ENCODE peak calls at places on chromosomes 7 and 10, in eight cellular contexts. One of them, this sample, is unnamed.

GRCh38 chr7:91089382-91089963 is 174.8 kb upstream of the FZD1 start:
- DNase-seq in psoas muscle: no peak
- DNase-seq in transverse colon: no peak
- DNase-seq in left ventricle myocardium inferior: no peak
- DNase-seq in brain microvascular endothelial cell: no peak
- DNase-seq in thoracic aorta: no peak
- DNase-seq in heart left ventricle: no peak
- DNase-seq in adrenal gland: no peak
- DNase-seq in this sample: peak

GRCh38 chr7:116679495-116679894 is 7.5 kb downstream of the MET start:
- DNase-seq in thoracic aorta: no peak
- DNase-seq in adrenal gland: no peak
- DNase-seq in transverse colon: no peak
- DNase-seq in left ventricle myocardium inferior: no peak
- DNase-seq in brain microvascular endothelial cell: no peak
- DNase-seq in psoas muscle: no peak
- DNase-seq in heart left ventricle: no peak
- DNase-seq in this sample: no peak

GRCh38 chr7:44136731-44137130 is 4.4 kb downstream of the MYL7 start:
- DNase-seq in transverse colon: no peak
- DNase-seq in brain microvascular endothelial cell: no peak
- DNase-seq in thoracic aorta: no peak
- DNase-seq in psoas muscle: no peak
- DNase-seq in heart left ventricle: no peak
- DNase-seq in left ventricle myocardium inferior: no peak
- DNase-seq in adrenal gland: no peak
- DNase-seq in this sample: no peak

GRCh38 chr7:130492519-130493274 is 812 bp downstream of the MEST start:
- DNase-seq in thoracic aorta: no peak
- DNase-seq in transverse colon: no peak
- DNase-seq in brain microvascular endothelial cell: no peak
- DNase-seq in psoas muscle: no peak
- DNase-seq in adrenal gland: peak
- DNase-seq in left ventricle myocardium inferior: no peak
- DNase-seq in heart left ventricle: no peak
- DNase-seq in this sample: no peak

GRCh38 chr10:119859422-119860258 is 13.0 kb downstream of the MCMBP start:
- DNase-seq in thoracic aorta: no peak
- DNase-seq in adrenal gland: no peak
- DNase-seq in brain microvascular endothelial cell: no peak
- DNase-seq in transverse colon: no peak
- DNase-seq in left ventricle myocardium inferior: no peak
- DNase-seq in heart left ventricle: no peak
- DNase-seq in psoas muscle: no peak
- DNase-seq in this sample: peak

GRCh38 chr10:61592581-61592980 is 70.1 kb upstream of the CABCOCO1 start:
- DNase-seq in adrenal gland: peak
- DNase-seq in transverse colon: no peak
- DNase-seq in left ventricle myocardium inferior: no peak
- DNase-seq in psoas muscle: no peak
- DNase-seq in brain microvascular endothelial cell: peak
- DNase-seq in heart left ventricle: no peak
- DNase-seq in thoracic aorta: no peak
- DNase-seq in this sample: peak

GRCh38 chr10:100869399-100869798 is 43.4 kb upstream of the SLF2 start:
- DNase-seq in heart left ventricle: no peak
- DNase-seq in brain microvascular endothelial cell: no peak
- DNase-seq in psoas muscle: no peak
- DNase-seq in left ventricle myocardium inferior: no peak
- DNase-seq in transverse colon: no peak
- DNase-seq in thoracic aorta: no peak
- DNase-seq in adrenal gland: no peak
- DNase-seq in this sample: no peak

GRCh38 chr10:133042061-133042460 is 45.7 kb upstream of the ADGRA1 start:
- DNase-seq in psoas muscle: no peak
- DNase-seq in thoracic aorta: no peak
- DNase-seq in heart left ventricle: no peak
- DNase-seq in adrenal gland: no peak
- DNase-seq in transverse colon: no peak
- DNase-seq in brain microvascular endothelial cell: no peak
- DNase-seq in left ventricle myocardium inferior: no peak
- DNase-seq in this sample: no peak

GRCh38 chr7:158325530-158326381 is 261.9 kb downstream of the PTPRN2 start:
- DNase-seq in adrenal gland: peak
- DNase-seq in left ventricle myocardium inferior: no peak
- DNase-seq in psoas muscle: no peak
- DNase-seq in heart left ventricle: no peak
- DNase-seq in transverse colon: peak
- DNase-seq in brain microvascular endothelial cell: peak
- DNase-seq in thoracic aorta: no peak
- DNase-seq in this sample: no peak
- TF ChIP-seq CTCF in adrenal gland: peak
- TF ChIP-seq CTCF in left ventricle myocardium inferior: peak
- TF ChIP-seq CTCF in psoas muscle: peak
- TF ChIP-seq CTCF in heart left ventricle: peak
- TF ChIP-seq CTCF in transverse colon: no peak
- TF ChIP-seq CTCF in brain microvascular endothelial cell: no peak
- TF ChIP-seq CTCF in thoracic aorta: no peak
- TF ChIP-seq CTCF in this sample: no peak

GRCh38 chr7:438361-438760 is 81.3 kb downstream of the PDGFA start:
- DNase-seq in psoas muscle: no peak
- DNase-seq in left ventricle myocardium inferior: no peak
- DNase-seq in thoracic aorta: no peak
- DNase-seq in brain microvascular endothelial cell: no peak
- DNase-seq in heart left ventricle: no peak
- DNase-seq in adrenal gland: no peak
- DNase-seq in transverse colon: no peak
- DNase-seq in this sample: no peak

GRCh38 chr7:438916-439315 is 80.7 kb downstream of the PDGFA start:
- DNase-seq in heart left ventricle: no peak
- DNase-seq in adrenal gland: no peak
- DNase-seq in psoas muscle: no peak
- DNase-seq in left ventricle myocardium inferior: no peak
- DNase-seq in transverse colon: no peak
- DNase-seq in brain microvascular endothelial cell: no peak
- DNase-seq in thoracic aorta: no peak
- DNase-seq in this sample: no peak

GRCh38 chr7:435518-436366 is 83.9 kb downstream of the PDGFA start:
- DNase-seq in adrenal gland: no peak
- DNase-seq in psoas muscle: peak
- DNase-seq in brain microvascular endothelial cell: no peak
- DNase-seq in thoracic aorta: no peak
- DNase-seq in left ventricle myocardium inferior: peak
- DNase-seq in transverse colon: peak
- DNase-seq in heart left ventricle: peak
- DNase-seq in this sample: no peak

GRCh38 chr7:436367-437128 is 83.1 kb downstream of the PDGFA start:
- DNase-seq in transverse colon: no peak
- DNase-seq in psoas muscle: no peak
- DNase-seq in adrenal gland: no peak
- DNase-seq in brain microvascular endothelial cell: no peak
- DNase-seq in heart left ventricle: no peak
- DNase-seq in left ventricle myocardium inferior: no peak
- DNase-seq in thoracic aorta: no peak
- DNase-seq in this sample: no peak

DNA sequence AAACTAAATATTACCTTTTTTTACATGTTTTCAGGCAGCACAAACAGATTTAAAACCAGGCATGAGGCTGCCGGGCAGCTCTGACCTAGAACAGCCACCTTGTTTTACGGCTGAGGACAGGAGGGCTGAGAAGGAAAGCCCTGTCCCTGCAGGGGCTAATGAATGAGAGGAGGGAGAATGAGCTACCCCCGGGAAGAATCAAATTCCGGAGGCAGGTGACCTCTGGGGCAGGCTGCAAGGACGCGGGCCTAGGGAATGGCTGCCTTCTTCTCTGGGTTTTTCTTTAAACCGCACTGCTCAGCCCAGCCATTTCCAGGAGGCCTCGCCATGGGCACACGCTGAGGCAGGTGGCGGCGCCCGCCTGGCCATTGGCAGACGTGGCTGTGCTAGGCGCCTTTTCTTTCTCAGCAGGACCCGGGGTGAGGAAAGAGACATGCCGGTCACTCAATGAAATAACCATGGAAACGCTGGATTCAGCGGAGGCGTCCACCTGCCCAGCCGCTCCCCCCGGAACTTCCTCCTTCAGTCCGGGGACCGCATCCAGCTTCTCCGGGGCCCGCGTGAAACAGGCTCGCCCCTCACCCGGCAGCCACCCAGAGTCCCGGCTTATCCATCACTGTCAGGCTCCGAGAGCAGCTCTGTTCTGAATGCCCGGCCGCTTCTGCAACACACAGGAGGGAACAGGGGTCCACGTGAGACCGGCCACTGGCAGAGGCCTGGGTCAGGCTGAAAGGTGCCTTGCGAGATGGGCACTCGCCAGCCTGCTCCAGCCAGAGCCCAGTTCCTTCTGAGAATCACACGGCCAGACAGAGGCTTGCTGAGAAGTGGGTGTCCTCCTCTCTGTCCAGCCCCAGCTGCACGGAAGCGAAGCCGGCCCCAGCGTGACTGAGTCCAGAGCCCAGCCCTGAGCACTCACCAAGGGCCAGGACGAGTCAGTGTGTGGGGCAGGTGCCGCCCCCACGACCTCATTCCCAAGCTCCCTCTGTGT is 82.1 kb downstream of the PDGFA start:
- DNase-seq in psoas muscle: no peak
- DNase-seq in heart left ventricle: no peak
- DNase-seq in brain microvascular endothelial cell: no peak
- DNase-seq in thoracic aorta: no peak
- DNase-seq in left ventricle myocardium inferior: no peak
- DNase-seq in transverse colon: no peak
- DNase-seq in adrenal gland: no peak
- DNase-seq in this sample: no peak
- H3K27ac ChIP-seq in psoas muscle: no peak
- H3K27ac ChIP-seq in heart left ventricle: no peak
- H3K27ac ChIP-seq in brain microvascular endothelial cell: no peak
- H3K27ac ChIP-seq in thoracic aorta: no peak
- H3K27ac ChIP-seq in left ventricle myocardium inferior: no peak
- H3K27ac ChIP-seq in transverse colon: no peak
- H3K27ac ChIP-seq in adrenal gland: no peak
- H3K27ac ChIP-seq in this sample: no peak

GRCh38 chr10:96130326-96130758 is 245 bp downstream of the ZNF518A start:
- DNase-seq in thoracic aorta: peak
- DNase-seq in psoas muscle: peak
- DNase-seq in heart left ventricle: peak
- DNase-seq in left ventricle myocardium inferior: peak
- DNase-seq in transverse colon: peak
- DNase-seq in brain microvascular endothelial cell: peak
- DNase-seq in adrenal gland: peak
- DNase-seq in this sample: peak
- TF ChIP-seq CTCF in thoracic aorta: no peak
- TF ChIP-seq CTCF in psoas muscle: no peak
- TF ChIP-seq CTCF in heart left ventricle: no peak
- TF ChIP-seq CTCF in left ventricle myocardium inferior: no peak
- TF ChIP-seq CTCF in transverse colon: no peak
- TF ChIP-seq CTCF in brain microvascular endothelial cell: no peak
- TF ChIP-seq CTCF in adrenal gland: no peak
- TF ChIP-seq CTCF in this sample: peak

DNA sequence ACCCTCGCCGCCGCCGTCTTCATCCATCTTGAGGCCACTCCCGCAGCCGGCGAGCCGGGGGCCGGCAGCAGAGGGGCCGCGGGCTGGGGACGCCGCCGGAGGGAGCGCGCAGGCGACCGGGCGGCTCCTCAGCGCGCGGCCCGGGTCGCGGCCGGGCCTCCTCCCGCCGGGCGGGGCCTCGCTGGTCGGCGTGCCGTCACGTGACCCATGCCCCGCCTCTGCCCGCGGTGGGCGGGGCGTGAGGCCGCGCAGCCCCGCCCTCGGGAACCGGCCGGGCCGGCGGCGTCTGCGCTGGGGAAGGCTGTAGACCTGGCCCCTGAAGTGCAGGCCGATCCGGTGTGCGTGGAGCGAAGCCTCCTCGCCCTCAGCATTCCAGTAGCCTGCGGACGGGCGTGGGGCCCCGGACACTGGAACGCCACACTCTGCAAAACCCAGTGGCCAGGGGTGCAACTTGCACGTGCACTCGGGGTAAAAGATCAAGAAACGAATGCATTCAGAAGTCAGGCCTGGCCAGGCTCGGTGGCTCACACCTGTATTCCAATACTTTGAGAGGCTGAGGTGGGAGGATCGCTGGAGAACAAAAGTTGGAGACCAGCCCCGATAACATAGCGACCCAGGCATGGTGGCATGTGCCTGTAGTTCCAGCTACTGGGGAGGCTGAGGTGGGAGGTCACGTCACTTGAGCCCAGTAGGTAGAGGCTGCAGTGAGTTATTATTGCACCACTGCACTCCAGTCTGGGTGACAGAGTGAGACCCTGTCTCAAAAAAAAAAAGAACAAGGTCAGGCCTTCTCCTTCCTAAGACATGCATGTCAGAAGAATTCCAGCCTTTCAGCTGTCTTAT is at the start of gene CYTH3:
- DNase-seq in left ventricle myocardium inferior: peak
- DNase-seq in psoas muscle: peak
- DNase-seq in adrenal gland: peak
- DNase-seq in transverse colon: peak
- DNase-seq in brain microvascular endothelial cell: no peak
- DNase-seq in thoracic aorta: no peak
- DNase-seq in heart left ventricle: peak
- DNase-seq in this sample: peak
- H3K27ac ChIP-seq in left ventricle myocardium inferior: peak
- H3K27ac ChIP-seq in psoas muscle: peak
- H3K27ac ChIP-seq in adrenal gland: peak
- H3K27ac ChIP-seq in transverse colon: peak
- H3K27ac ChIP-seq in brain microvascular endothelial cell: peak
- H3K27ac ChIP-seq in thoracic aorta: peak
- H3K27ac ChIP-seq in heart left ventricle: peak
- H3K27ac ChIP-seq in this sample: no peak

GRCh38 chr10:79446451-79447020 is 1.1 kb upstream of the ZCCHC24 start:
- DNase-seq in left ventricle myocardium inferior: peak
- DNase-seq in brain microvascular endothelial cell: no peak
- DNase-seq in psoas muscle: peak
- DNase-seq in adrenal gland: peak
- DNase-seq in thoracic aorta: peak
- DNase-seq in heart left ventricle: peak
- DNase-seq in transverse colon: peak
- DNase-seq in this sample: no peak

GRCh38 chr10:79444243-79445119 is 943 bp downstream of the ZCCHC24 start:
- DNase-seq in transverse colon: peak
- DNase-seq in adrenal gland: peak
- DNase-seq in heart left ventricle: peak
- DNase-seq in psoas muscle: peak
- DNase-seq in thoracic aorta: no peak
- DNase-seq in left ventricle myocardium inferior: peak
- DNase-seq in brain microvascular endothelial cell: peak
- DNase-seq in this sample: peak

GRCh38 chr10:79445217-79445707 is at the start of gene ZCCHC24:
- DNase-seq in psoas muscle: peak
- DNase-seq in heart left ventricle: peak
- DNase-seq in transverse colon: peak
- DNase-seq in left ventricle myocardium inferior: peak
- DNase-seq in brain microvascular endothelial cell: no peak
- DNase-seq in thoracic aorta: no peak
- DNase-seq in adrenal gland: peak
- DNase-seq in this sample: peak

GRCh38 chr10:79447911-79448731 is 2.7 kb upstream of the ZCCHC24 start:
- DNase-seq in heart left ventricle: no peak
- DNase-seq in thoracic aorta: no peak
- DNase-seq in left ventricle myocardium inferior: no peak
- DNase-seq in psoas muscle: no peak
- DNase-seq in brain microvascular endothelial cell: no peak
- DNase-seq in adrenal gland: peak
- DNase-seq in transverse colon: no peak
- DNase-seq in this sample: no peak

GRCh38 chr10:79445708-79446450 is 455 bp upstream of the ZCCHC24 start:
- DNase-seq in thoracic aorta: peak
- DNase-seq in left ventricle myocardium inferior: peak
- DNase-seq in heart left ventricle: peak
- DNase-seq in psoas muscle: peak
- DNase-seq in brain microvascular endothelial cell: peak
- DNase-seq in adrenal gland: peak
- DNase-seq in transverse colon: peak
- DNase-seq in this sample: peak
- TF ChIP-seq CTCF in thoracic aorta: no peak
- TF ChIP-seq CTCF in left ventricle myocardium inferior: no peak
- TF ChIP-seq CTCF in heart left ventricle: no peak
- TF ChIP-seq CTCF in psoas muscle: no peak
- TF ChIP-seq CTCF in brain microvascular endothelial cell: no peak
- TF ChIP-seq CTCF in adrenal gland: no peak
- TF ChIP-seq CTCF in transverse colon: no peak
- TF ChIP-seq CTCF in this sample: no peak